ENCODE peak calls at places on chromosomes 7 and 10, in five cellular contexts. S is upper lobe of left lung, N is breast epithelium, J is ovary, P is body of pancreas. E is an unnamed sample.

GRCh38 chr10:43222296-43222695 is 44.6 kb downstream of the RASGEF1A start:
- DNase-seq in S (no peak), N (no peak), J (no peak), P (peak; percentile 0), E (no peak)

GRCh38 chr10:43202657-43203490 is 64.0 kb downstream of the RASGEF1A start:
- DNase-seq in S (peak; percentile 89), N (peak; percentile 13), J (peak; percentile 32), P (peak; percentile 58), E (no peak)

GRCh38 chr10:124669824-124670654 is 74.1 kb downstream of the FAM53B start:
- DNase-seq in S (no peak), N (no peak), J (no peak), P (no peak), E (no peak)

GRCh38 chr10:131617113-131617877 is 283.5 kb upstream of the PPP2R2D start:
- DNase-seq in S (peak; percentile 77), N (no peak), J (no peak), P (no peak), E (no peak)

GRCh38 chr7:106112118-106112971 is at the start of gene SYPL1:
- DNase-seq in S (peak; percentile 99), N (peak; percentile 90), J (peak; percentile 92), P (peak; percentile 92), E (peak; percentile 85)

GRCh38 chr7:93374345-93374940 is 142.3 kb downstream of the VPS50 start:
- DNase-seq in S (no peak), N (no peak), J (no peak), P (no peak), E (no peak)

GRCh38 chr7:101557978-101558741 is 70.9 kb downstream of the MYL10 start:
- DNase-seq in S (no peak), N (no peak), J (no peak), P (no peak), E (no peak)

GRCh38 chr10:93580824-93581223 is 14.4 kb downstream of the FFAR4 start:
- DNase-seq in S (no peak), N (no peak), J (no peak), P (no peak), E (no peak)

GRCh38 chr7:151045262-151045661 is 3.1 kb upstream of the ASIC3 start:
- DNase-seq in S (peak; percentile 58), N (no peak), J (no peak), P (no peak), E (no peak)

GRCh38 chr7:129176853-129177369 is 11.5 kb upstream of the SMO start:
- DNase-seq in S (no peak), N (no peak), J (no peak), P (no peak), E (no peak)

GRCh38 chr10:11246752-11247467 is 229.2 kb downstream of the CELF2 start:
- DNase-seq in S (peak; percentile 56), N (no peak), J (no peak), P (no peak), E (no peak)

GRCh38 chr7:20642171-20642570 is 26.7 kb downstream of the ABCB5 start:
- DNase-seq in S (no peak), N (no peak), J (no peak), P (no peak), E (no peak)

GRCh38 chr7:128928159-128928558 is 9.6 kb upstream of the IRF5 start:
- DNase-seq in S (no peak), N (no peak), J (no peak), P (no peak), E (no peak)

GRCh38 chr10:113073549-113074189 is 123.6 kb downstream of the TCF7L2 start:
- DNase-seq in S (peak; percentile 72), N (peak; percentile 62), J (peak; percentile 51), P (peak; percentile 47), E (peak; percentile 44)

GRCh38 chr7:5598769-5599371 is 175.2 kb upstream of the TNRC18 start:
- DNase-seq in S (peak; percentile 69), N (no peak), J (peak; percentile 66), P (no peak), E (no peak)
- TF ChIP-seq POLR2A in S (no peak), N (no peak), J (no peak), P (no peak), E (no peak)

GRCh38 chr10:44973323-44974081 is 5.1 kb downstream of the DEPP1 start:
- DNase-seq in S (no peak), N (no peak), J (no peak), P (peak; percentile 51), E (no peak)

GRCh38 chr10:44974082-44974627 is 4.5 kb downstream of the DEPP1 start:
- DNase-seq in S (no peak), N (no peak), J (no peak), P (no peak), E (no peak)

GRCh38 chr10:44975487-44976331 is 2.9 kb downstream of the DEPP1 start:
- DNase-seq in S (no peak), N (peak; percentile 76), J (peak; percentile 61), P (peak; percentile 87), E (no peak)

GRCh38 chr10:44976352-44977198 is 2.0 kb downstream of the DEPP1 start:
- DNase-seq in S (no peak), N (no peak), J (no peak), P (peak; percentile 46), E (no peak)

DNA sequence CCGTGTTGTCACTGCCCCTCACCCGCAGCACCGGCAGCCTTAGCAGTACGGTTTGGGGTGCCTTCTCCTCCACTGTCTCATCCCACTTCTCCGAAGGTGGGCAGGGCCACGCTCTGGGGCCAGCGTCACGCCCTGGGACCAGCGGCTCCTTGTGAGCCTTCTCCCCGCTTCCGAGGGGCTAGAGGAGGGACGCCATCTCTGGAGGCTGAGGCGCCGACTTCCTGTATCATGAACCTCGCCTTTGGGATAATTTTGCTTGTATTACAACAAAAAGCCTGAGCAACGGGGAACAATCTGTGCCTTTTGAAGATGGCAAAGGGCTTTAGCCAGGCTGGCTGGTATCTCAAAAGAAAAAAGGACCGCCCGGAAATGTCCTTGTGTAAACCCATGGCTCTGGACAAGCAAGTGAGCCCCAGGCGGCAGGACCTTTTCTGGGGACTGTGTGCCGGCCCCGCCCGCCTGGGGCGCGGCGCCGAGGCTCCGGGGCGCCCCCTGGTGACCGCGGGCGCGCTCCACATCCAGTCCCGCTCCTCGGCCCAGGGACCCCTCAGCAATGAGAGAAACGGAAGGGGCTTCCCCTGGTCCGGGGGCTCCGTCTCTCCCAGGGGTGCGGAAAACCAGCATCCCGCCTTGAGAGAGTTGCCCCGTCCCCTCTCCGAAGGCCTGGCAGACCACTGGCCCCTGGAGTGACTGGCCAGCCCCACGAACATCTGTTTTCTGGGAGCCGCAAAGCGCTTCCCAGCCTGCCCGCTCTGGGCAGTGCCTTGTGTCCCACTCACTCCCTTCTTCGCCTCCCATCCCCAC is 3.8 kb downstream of the DEPP1 start:
- DNase-seq in S (peak; percentile 95), N (peak; percentile 64), J (peak; percentile 86), P (peak; percentile 83), E (peak; percentile 67)
- TF ChIP-seq POLR2A in S (peak; percentile 41), N (peak; percentile 76), J (peak; percentile 32), P (peak; percentile 16), E (no peak)

GRCh38 chr10:133277993-133278576 is 1.4 kb upstream of the ADAM8 start:
- DNase-seq in S (no peak), N (no peak), J (no peak), P (peak; percentile 43), E (no peak)

GRCh38 chr10:133275683-133276092 is 980 bp downstream of the ADAM8 start:
- DNase-seq in S (peak; percentile 81), N (no peak), J (no peak), P (no peak), E (no peak)

GRCh38 chr10:133276100-133276434 is 601 bp downstream of the ADAM8 start:
- DNase-seq in S (no peak), N (no peak), J (no peak), P (no peak), E (no peak)

GRCh38 chr10:133277277-133277992 is 767 bp upstream of the ADAM8 start:
- DNase-seq in S (peak; percentile 76), N (no peak), J (no peak), P (no peak), E (no peak)

GRCh38 chr10:133276435-133277201 is at the start of gene ADAM8:
- DNase-seq in S (peak; percentile 94), N (no peak), J (no peak), P (peak; percentile 44), E (no peak)
- TF ChIP-seq POLR2A in S (peak; percentile 76), N (no peak), J (no peak), P (no peak), E (no peak)

GRCh38 chr7:47635091-47636090 is 53.5 kb upstream of the TNS3 start:
- DNase-seq in S (peak; percentile 89), N (peak; percentile 86), J (peak; percentile 56), P (peak; percentile 83), E (no peak)
- TF ChIP-seq POLR2A in S (no peak), N (no peak), J (no peak), P (no peak), E (no peak)

E was measured in tibial nerve.